ENCODE peak calls at places on chromosome 1, in ten cellular contexts. X is suprapubic skin, E is transverse colon, J is right lobe of liver, I is GM12892, C is stomach, K is H54, M is ovary, A is heart left ventricle, W is esophagus squamous epithelium. T is an unnamed sample.

GRCh38 chr1:226369110-226369509 is 38.8 kb downstream of the PARP1 start:
- DNase-seq in C (no peak), E (no peak), A (no peak), J (no peak), K (no peak), X (no peak), I (no peak), M (no peak), W (no peak), T (no peak)

GRCh38 chr1:58249729-58250586 is 296.6 kb downstream of the OMA1 start:
- DNase-seq in K (no peak), X (no peak), I (peak; percentile 10), M (peak; percentile 43), J (peak; percentile 30), E (no peak), C (no peak), W (no peak), A (peak; percentile 68), T (peak; percentile 12)

GRCh38 chr1:85274969-85275453 is 1.4 kb downstream of the BCL10 start:
- DNase-seq in K (no peak), J (no peak), E (no peak), X (no peak), M (no peak), I (no peak), A (no peak), W (no peak), C (no peak), T (no peak)

GRCh38 chr1:53560572-53561487 is 101.6 kb downstream of the DMRTB1 start:
- DNase-seq in J (peak; percentile 8), C (no peak), X (peak; percentile 41), E (peak; percentile 5), A (peak; percentile 46), I (no peak), W (no peak), K (no peak), M (peak; percentile 11), T (no peak)

GRCh38 chr1:54407201-54407956 is 1.2 kb upstream of the SSBP3 start:
- DNase-seq in J (peak; percentile 46), W (peak; percentile 35), E (peak; percentile 81), I (no peak), M (peak; percentile 63), A (no peak), X (peak; percentile 82), C (peak; percentile 75), K (peak; percentile 84), T (peak; percentile 94)

GRCh38 chr1:156001682-156002171 is 19.0 kb downstream of the SSR2 start:
- DNase-seq in W (no peak), E (peak; percentile 44), C (no peak), M (no peak), I (no peak), A (no peak), J (no peak), K (no peak), X (no peak), T (no peak)

GRCh38 chr1:17056586-17056985 is 2.8 kb upstream of the SDHB start:
- DNase-seq in X (no peak), W (no peak), E (no peak), I (no peak), M (no peak), C (no peak), A (no peak), K (no peak), J (no peak), T (no peak)

GRCh38 chr1:188425687-188426086 is 1596.9 kb downstream of the PLA2G4A start:
- DNase-seq in I (no peak), E (no peak), W (no peak), J (no peak), K (no peak), C (no peak), X (no peak), A (no peak), M (no peak), T (no peak)

GRCh38 chr1:33086384-33086850 is 5.5 kb downstream of the AZIN2 start:
- DNase-seq in I (no peak), K (no peak), M (peak; percentile 78), W (no peak), E (peak; percentile 72), J (peak; percentile 76), A (peak; percentile 76), C (peak; percentile 77), X (peak; percentile 74), T (peak; percentile 76)

GRCh38 chr1:66944330-66945274 is 19.8 kb downstream of the MIER1 start:
- DNase-seq in C (no peak), M (peak; percentile 84), A (no peak), K (no peak), W (no peak), E (peak; percentile 38), X (no peak), J (peak; percentile 66), I (no peak), T (no peak)

GRCh38 chr1:230681599-230681998 is 32.3 kb downstream of the AGT start:
- DNase-seq in M (no peak), C (no peak), J (no peak), I (no peak), E (no peak), A (no peak), W (no peak), X (no peak), K (peak; percentile 51), T (peak; percentile 11)

GRCh38 chr1:78743626-78744025 is 94.0 kb downstream of the IFI44 start:
- DNase-seq in E (no peak), K (no peak), M (no peak), C (no peak), X (no peak), W (no peak), A (no peak), J (no peak), I (no peak), T (no peak)

GRCh38 chr1:161402446-161402845 is 34.8 kb upstream of the CFAP126 start:
- DNase-seq in K (no peak), C (no peak), E (no peak), A (no peak), J (no peak), M (no peak), I (no peak), X (no peak), W (no peak), T (no peak)
- TF ChIP-seq POLR2A in K (no peak), C (no peak), E (no peak), A (no peak), J (no peak), M (no peak), I (no peak), X (no peak), W (no peak), T (no peak)

GRCh38 chr1:205323794-205324193 is 2.2 kb upstream of the NUAK2 start:
- DNase-seq in C (no peak), K (no peak), A (no peak), E (no peak), M (no peak), W (no peak), I (no peak), X (no peak), J (no peak), T (no peak)
- TF ChIP-seq POLR2A in C (no peak), K (no peak), A (no peak), E (no peak), M (no peak), W (no peak), I (no peak), X (no peak), J (no peak), T (no peak)

GRCh38 chr1:244212219-244212618 is 161.1 kb downstream of the ZBTB18 start:
- DNase-seq in K (no peak), E (no peak), W (no peak), C (no peak), I (no peak), A (no peak), X (no peak), M (no peak), J (no peak), T (no peak)

GRCh38 chr1:244212792-244213475 is 161.9 kb downstream of the ZBTB18 start:
- DNase-seq in C (no peak), M (no peak), I (no peak), X (no peak), K (no peak), A (no peak), J (no peak), W (no peak), E (no peak), T (no peak)

GRCh38 chr1:244211559-244211944 is 160.5 kb downstream of the ZBTB18 start:
- DNase-seq in J (no peak), C (no peak), W (no peak), I (no peak), A (no peak), M (no peak), K (no peak), E (no peak), X (no peak), T (no peak)

GRCh38 chr1:244216836-244217235 is 165.8 kb downstream of the ZBTB18 start:
- DNase-seq in X (no peak), K (no peak), E (no peak), W (no peak), A (no peak), J (no peak), I (no peak), C (no peak), M (no peak), T (no peak)

DNA sequence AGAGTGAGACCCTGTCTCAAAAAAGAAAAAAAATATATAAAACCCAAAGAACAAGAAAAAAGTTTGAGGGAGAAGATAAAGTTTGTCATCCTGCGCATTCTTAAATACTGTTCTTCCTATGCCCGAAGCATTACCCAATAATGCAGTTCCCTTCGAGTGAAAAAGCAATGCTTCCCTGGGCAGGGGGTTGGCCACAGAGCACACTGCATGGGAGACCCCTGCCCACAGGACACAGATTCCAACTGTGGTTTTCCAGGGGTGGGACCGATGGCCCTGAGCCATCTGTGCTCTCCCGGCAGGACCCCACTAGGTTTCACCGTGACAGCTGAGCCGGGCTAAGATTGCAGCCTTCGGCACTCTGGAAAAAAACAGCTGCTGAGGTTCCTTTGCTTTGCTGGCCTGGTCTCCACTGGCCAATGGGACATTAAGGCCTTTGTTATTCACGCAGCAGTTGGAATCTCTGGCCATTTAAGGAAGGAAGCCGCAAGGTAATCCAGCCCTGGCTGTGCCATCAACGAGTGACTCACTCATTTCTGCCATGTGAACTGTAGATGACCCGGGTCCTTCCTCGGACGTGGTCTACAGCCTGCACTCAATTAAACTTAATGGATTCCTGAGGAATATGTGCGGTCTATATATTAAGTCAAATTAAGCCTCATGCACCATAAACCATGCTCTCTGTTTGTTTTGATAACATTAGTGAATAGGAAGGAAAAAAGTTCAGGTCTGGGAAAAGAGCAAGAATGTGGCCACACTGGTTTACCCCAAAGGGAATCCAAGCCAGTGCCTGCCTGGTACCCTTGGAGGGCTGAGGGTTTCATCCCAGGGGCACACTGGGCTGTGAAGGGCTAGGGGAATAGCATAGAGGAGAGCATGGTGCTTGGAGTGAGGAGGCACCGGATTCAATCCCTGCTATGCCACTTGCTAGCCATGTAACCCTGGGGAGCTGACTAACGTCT is 163.2 kb downstream of the ZBTB18 start:
- DNase-seq in X (peak; percentile 25), A (no peak), W (no peak), K (peak; percentile 82), J (no peak), M (no peak), C (no peak), I (no peak), E (peak; percentile 10), T (no peak)
- TF ChIP-seq POLR2A in X (no peak), A (no peak), W (no peak), K (no peak), J (no peak), M (no peak), C (no peak), I (no peak), E (no peak), T (no peak)

DNA sequence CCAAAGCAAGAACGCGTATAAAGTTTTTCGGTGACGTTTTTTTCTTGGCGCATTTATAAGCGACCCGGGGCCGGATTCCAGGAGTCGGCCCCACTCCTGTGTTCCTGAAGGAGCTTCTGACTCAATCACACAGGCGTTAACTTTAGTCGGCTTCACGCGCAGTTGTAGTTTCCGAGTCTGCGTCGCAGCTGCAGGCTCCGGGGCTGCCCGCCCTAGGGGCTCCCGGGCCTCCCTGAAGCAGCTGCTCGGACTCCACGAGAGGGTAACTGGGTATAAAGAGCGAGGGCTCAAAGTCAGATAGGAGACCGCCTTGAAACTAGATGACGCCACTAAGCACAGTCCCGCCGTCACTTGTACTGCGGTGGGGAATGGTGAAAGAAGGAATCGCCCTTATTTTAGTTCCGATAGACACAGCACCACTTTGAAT is 768 bp upstream of the KLHL21 start:
- DNase-seq in C (peak; percentile 61), M (peak; percentile 79), E (peak; percentile 65), W (no peak), I (no peak), K (no peak), A (no peak), J (peak; percentile 49), X (peak; percentile 88), T (peak; percentile 87)
- TF ChIP-seq POLR2A in C (no peak), M (no peak), E (peak; percentile 75), W (no peak), I (no peak), K (no peak), A (no peak), J (no peak), X (peak; percentile 69), T (peak; percentile 65)

T was measured in erythroblast.